ENCODE peak calls at places on chromosomes 1 and 21, in eight cellular contexts. E is endodermal cell; D is fibroblast of lung; Z is HepG2; U is transverse colon; Q is uterus; T is CD4-positive, CD25-positive, alpha-beta regulatory T cell; L is pancreas. N is an unnamed sample. For H3K4me1, the result is how much of the 10 kb centered on the place peaks cover.

GRCh38 chr1:81477704-81478103 is 323.0 kb upstream of the ADGRL2 start:
- DNase-seq in Z (no peak), D (peak), E (no peak), U (no peak), Q (no peak), T (no peak), L (no peak), N (no peak)

GRCh38 chr1:156664046-156664948 is 12.9 kb downstream of the NES start:
- DNase-seq in E (peak), T (no peak), U (no peak), Q (no peak), D (peak), Z (peak), L (no peak), N (no peak)

GRCh38 chr1:226611301-226611700 is 62.7 kb downstream of the STUM start:
- DNase-seq in Q (peak), E (peak), U (no peak), D (no peak), T (no peak), Z (no peak), L (no peak), N (peak)

GRCh38 chr1:218382261-218382660 is 37.1 kb downstream of the TGFB2 start:
- DNase-seq in D (no peak), T (no peak), Q (no peak), L (no peak), U (no peak), Z (no peak), E (no peak), N (no peak)

GRCh38 chr1:936348-936747 is 12.6 kb downstream of the SAMD11 start:
- DNase-seq in E (no peak), Q (no peak), L (no peak), T (no peak), D (no peak), U (no peak), Z (no peak), N (no peak)

GRCh38 chr1:25620701-25621350 is 4.2 kb downstream of the MAN1C1 start:
- DNase-seq in D (no peak), T (no peak), Q (no peak), E (no peak), L (no peak), Z (no peak), U (no peak), N (no peak)

GRCh38 chr21:31354604-31355443 is 10.8 kb upstream of the TIAM1 start:
- DNase-seq in E (no peak), Q (no peak), U (peak), D (peak), Z (no peak), L (no peak), T (peak), N (no peak)

GRCh38 chr1:201268604-201269151 is 14.6 kb upstream of the PKP1 start:
- DNase-seq in T (no peak), E (peak), L (peak), U (no peak), D (peak), Z (no peak), Q (peak), N (peak)

GRCh38 chr1:185352067-185352466 is 35.0 kb upstream of the IVNS1ABP start:
- DNase-seq in L (no peak), E (no peak), T (no peak), Z (no peak), Q (no peak), U (no peak), D (peak), N (no peak)

GRCh38 chr1:28078680-28079626 is 9.5 kb downstream of the EYA3 start:
- DNase-seq in U (no peak), D (peak), E (no peak), T (no peak), Z (peak), L (no peak), Q (no peak), N (no peak)

GRCh38 chr1:196324345-196324744 is 283.9 kb downstream of the KCNT2 start:
- DNase-seq in U (no peak), T (no peak), Q (no peak), Z (no peak), L (no peak), D (no peak), E (no peak), N (no peak)

GRCh38 chr1:208093754-208094719 is 150.1 kb downstream of the PLXNA2 start:
- DNase-seq in U (peak), T (peak), D (peak), Q (peak), Z (peak), E (peak), L (peak), N (peak)

GRCh38 chr21:33197546-33197945 is 32.2 kb upstream of the IFNAR2 start:
- DNase-seq in T (no peak), L (no peak), E (no peak), Z (no peak), D (no peak), U (no peak), Q (no peak), N (no peak)

GRCh38 chr1:152109231-152109997 is 5.8 kb downstream of the TCHH start:
- DNase-seq in U (no peak), Q (no peak), Z (no peak), E (peak), T (peak), L (no peak), D (no peak), N (no peak)

GRCh38 chr1:99139876-99140275 is 124.4 kb upstream of the PLPPR4 start:
- DNase-seq in U (no peak), L (no peak), T (no peak), E (no peak), D (no peak), Z (no peak), Q (no peak), N (no peak)

GRCh38 chr1:17370618-17371017 is 1.4 kb upstream of the PADI6 start:
- DNase-seq in Q (no peak), Z (peak), D (no peak), T (peak), U (no peak), E (no peak), L (no peak), N (no peak)

GRCh38 chr1:39940980-39941871 is 13.7 kb upstream of the MFSD2A start:
- DNase-seq in Z (no peak), U (no peak), L (no peak), Q (no peak), T (no peak), E (no peak), D (no peak), N (no peak)

GRCh38 chr1:94438692-94439276 is 20.6 kb downstream of the ABCD3 start:
- DNase-seq in T (no peak), U (no peak), E (no peak), Q (no peak), D (peak), L (no peak), Z (peak), N (no peak)

GRCh38 chr1:17218939-17219338 is 14.0 kb downstream of the PADI1 start:
- DNase-seq in Z (no peak), L (no peak), E (no peak), Q (no peak), U (no peak), T (no peak), D (no peak), N (no peak)

GRCh38 chr1:3065396-3065795 is 3.6 kb upstream of the PRDM16 start:
- DNase-seq in T (no peak), Z (no peak), U (no peak), E (no peak), Q (no peak), L (peak), D (no peak), N (peak)

GRCh38 chr1:168301664-168302320 is 21.1 kb downstream of the TBX19 start:
- DNase-seq in L (no peak), T (no peak), Z (peak), E (no peak), U (no peak), Q (no peak), D (peak), N (no peak)

GRCh38 chr1:197173571-197174482 is 27.4 kb upstream of the ASPM start:
- DNase-seq in D (peak), T (no peak), E (no peak), U (no peak), L (no peak), Z (peak), Q (no peak), N (no peak)

GRCh38 chr1:179121159-179121938 is 39.5 kb downstream of the TOR3A start:
- DNase-seq in E (peak), U (peak), Q (no peak), D (peak), L (no peak), T (peak), Z (peak), N (no peak)

GRCh38 chr1:20139776-20140612 is 871 bp downstream of the PLA2G2F start:
- DNase-seq in E (no peak), D (no peak), Q (no peak), U (no peak), T (no peak), L (peak), Z (no peak), N (peak)

GRCh38 chr1:210857724-210858123 is 276.2 kb downstream of the KCNH1 start:
- DNase-seq in T (no peak), E (no peak), U (no peak), L (no peak), Q (no peak), Z (no peak), D (peak), N (no peak)
- H3K4me1 ChIP-seq in T (under half), E (under half), U (under half), L (under half), Q (under half), Z (under half), D (under half), N (under half)

GRCh38 chr1:44637590-44638411 is 36.5 kb downstream of the TMEM53 start:
- DNase-seq in Q (peak), Z (no peak), L (no peak), T (no peak), E (no peak), U (no peak), D (no peak), N (no peak)
- H3K4me1 ChIP-seq in Q (under half), Z (under half), L (under half), T (under half), E (under half), U (under half), D (under half), N (half or more)

GRCh38 chr1:23696335-23696989 is 4.9 kb downstream of the RPL11 start:
- DNase-seq in T (no peak), Q (no peak), E (no peak), D (no peak), L (no peak), Z (no peak), U (peak), N (no peak)
- H3K4me1 ChIP-seq in T (under half), Q (under half), E (under half), D (under half), L (under half), Z (half or more), U (under half), N (under half)

DNA sequence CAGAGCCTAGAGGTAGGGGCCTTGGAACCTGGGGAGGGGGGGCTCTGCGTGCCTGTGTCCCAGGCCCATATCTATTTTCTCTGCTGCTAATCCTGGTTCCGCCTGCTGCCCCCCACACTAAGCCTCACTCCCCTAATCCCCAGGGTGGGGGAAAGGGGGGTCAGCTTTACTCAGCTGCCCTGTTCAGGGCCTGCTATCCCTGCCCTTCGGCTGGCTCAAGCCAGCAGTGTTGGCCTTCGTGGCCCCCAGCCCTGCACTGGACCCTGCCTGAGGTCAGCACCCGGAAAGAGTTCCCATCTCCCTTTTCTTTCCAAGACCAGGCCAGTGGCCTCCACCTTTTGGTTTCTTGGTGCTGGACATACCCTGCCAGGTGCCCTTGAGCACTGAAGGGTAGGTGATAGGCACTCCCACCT is 8.4 kb downstream of the ZBTB7B start:
- DNase-seq in Q (no peak), U (no peak), L (no peak), E (no peak), D (no peak), Z (no peak), T (no peak), N (no peak)
- H3K4me1 ChIP-seq in Q (under half), U (half or more), L (under half), E (under half), D (under half), Z (half or more), T (half or more), N (half or more)

DNA sequence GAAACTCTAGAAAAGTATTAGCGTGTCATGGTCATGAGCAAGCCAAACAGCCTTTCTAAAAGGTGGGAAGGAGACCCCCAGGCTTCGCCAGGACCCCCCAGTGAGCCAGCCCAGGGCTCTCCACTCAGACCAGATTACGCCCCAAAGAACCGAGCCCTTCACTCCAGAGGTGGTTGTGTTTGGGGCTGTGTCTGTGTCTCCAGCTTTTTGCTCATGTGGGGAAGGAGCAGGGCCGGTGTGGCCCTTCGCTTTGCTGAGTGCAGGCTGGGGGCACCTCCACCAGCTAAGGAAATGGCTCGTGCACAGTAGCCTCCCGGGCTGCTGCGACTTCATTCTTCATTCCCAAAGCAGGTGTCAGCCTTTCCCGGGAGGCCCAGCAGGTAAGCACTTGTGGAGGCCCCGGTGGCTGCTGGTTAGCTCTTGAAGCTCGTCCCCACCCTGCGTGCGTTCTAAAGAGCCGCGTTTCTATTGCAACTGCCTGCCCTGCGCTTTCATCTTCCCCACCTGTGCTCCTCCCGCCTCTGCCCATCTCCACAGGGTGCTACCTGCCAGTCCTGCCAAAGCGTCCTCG is 531 bp downstream of the TSPEAR start:
- DNase-seq in D (no peak), U (no peak), Q (peak), Z (no peak), T (no peak), L (no peak), E (peak), N (peak)
- H3K4me1 ChIP-seq in D (under half), U (under half), Q (under half), Z (under half), T (under half), L (under half), E (under half), N (under half)

GRCh38 chr1:230500063-230500462 is 73.9 kb upstream of the PGBD5 start:
- DNase-seq in E (no peak), Q (no peak), U (no peak), Z (no peak), D (no peak), T (no peak), L (no peak), N (no peak)
- H3K4me1 ChIP-seq in E (under half), Q (under half), U (under half), Z (under half), D (under half), T (under half), L (under half), N (under half)

N was measured in sigmoid colon.